ENCODE peak calls at places on chromosomes 1 and 21, in seven cellular contexts. One of them, this sample, is unnamed.

GRCh38 chr1:86155807-86156561 is 588 bp downstream of the COL24A1 start:
- DNase-seq in neural progenitor cell: peak; percentile 55
- DNase-seq in psoas muscle: peak; percentile 23
- DNase-seq in left ventricle myocardium inferior: peak; percentile 32
- DNase-seq in breast epithelium: no peak
- DNase-seq in astrocyte of the cerebellum: no peak
- DNase-seq in cardiac fibroblast: peak; percentile 66
- DNase-seq in this sample: peak; percentile 30

GRCh38 chr1:68213843-68214242 is 18.5 kb downstream of the WLS start:
- DNase-seq in neural progenitor cell: no peak
- DNase-seq in psoas muscle: peak; percentile 74
- DNase-seq in left ventricle myocardium inferior: peak; percentile 77
- DNase-seq in astrocyte of the cerebellum: no peak
- DNase-seq in breast epithelium: peak; percentile 78
- DNase-seq in cardiac fibroblast: peak; percentile 89
- DNase-seq in this sample: peak; percentile 59

GRCh38 chr1:103108525-103109150 is 316 bp upstream of the COL11A1 start:
- DNase-seq in left ventricle myocardium inferior: no peak
- DNase-seq in astrocyte of the cerebellum: peak; percentile 35
- DNase-seq in breast epithelium: no peak
- DNase-seq in psoas muscle: peak; percentile 17
- DNase-seq in neural progenitor cell: peak; percentile 95
- DNase-seq in cardiac fibroblast: peak; percentile 14
- DNase-seq in this sample: no peak

GRCh38 chr21:42687796-42688195 is 34.4 kb downstream of the PDE9A start:
- DNase-seq in astrocyte of the cerebellum: no peak
- DNase-seq in psoas muscle: no peak
- DNase-seq in neural progenitor cell: no peak
- DNase-seq in breast epithelium: no peak
- DNase-seq in left ventricle myocardium inferior: no peak
- DNase-seq in cardiac fibroblast: no peak
- DNase-seq in this sample: no peak

GRCh38 chr1:59539961-59540681 is 243.2 kb downstream of the FGGY start:
- DNase-seq in cardiac fibroblast: no peak
- DNase-seq in breast epithelium: no peak
- DNase-seq in astrocyte of the cerebellum: no peak
- DNase-seq in psoas muscle: no peak
- DNase-seq in neural progenitor cell: no peak
- DNase-seq in left ventricle myocardium inferior: no peak
- DNase-seq in this sample: no peak

GRCh38 chr1:41155105-41155504 is 87.0 kb downstream of the SCMH1 start:
- DNase-seq in astrocyte of the cerebellum: no peak
- DNase-seq in breast epithelium: no peak
- DNase-seq in psoas muscle: no peak
- DNase-seq in left ventricle myocardium inferior: no peak
- DNase-seq in neural progenitor cell: no peak
- DNase-seq in cardiac fibroblast: no peak
- DNase-seq in this sample: no peak

GRCh38 chr1:169949139-169949538 is 55.4 kb upstream of the SCYL3 start:
- DNase-seq in cardiac fibroblast: peak; percentile 25
- DNase-seq in left ventricle myocardium inferior: no peak
- DNase-seq in breast epithelium: no peak
- DNase-seq in psoas muscle: no peak
- DNase-seq in astrocyte of the cerebellum: peak; percentile 26
- DNase-seq in neural progenitor cell: no peak
- DNase-seq in this sample: no peak

GRCh38 chr1:248821641-248822040 is 4.1 kb downstream of the SH3BP5L start:
- DNase-seq in psoas muscle: no peak
- DNase-seq in neural progenitor cell: no peak
- DNase-seq in astrocyte of the cerebellum: no peak
- DNase-seq in left ventricle myocardium inferior: no peak
- DNase-seq in breast epithelium: peak; percentile 5
- DNase-seq in cardiac fibroblast: no peak
- DNase-seq in this sample: no peak

GRCh38 chr1:78911956-78912880 is 94.3 kb downstream of the ADGRL4 start:
- DNase-seq in left ventricle myocardium inferior: no peak
- DNase-seq in neural progenitor cell: no peak
- DNase-seq in breast epithelium: no peak
- DNase-seq in psoas muscle: no peak
- DNase-seq in cardiac fibroblast: peak; percentile 12
- DNase-seq in astrocyte of the cerebellum: no peak
- DNase-seq in this sample: no peak

GRCh38 chr1:55506686-55507577 is 291.8 kb upstream of the USP24 start:
- DNase-seq in cardiac fibroblast: peak; percentile 23
- DNase-seq in psoas muscle: no peak
- DNase-seq in left ventricle myocardium inferior: no peak
- DNase-seq in breast epithelium: no peak
- DNase-seq in astrocyte of the cerebellum: no peak
- DNase-seq in neural progenitor cell: no peak
- DNase-seq in this sample: no peak

GRCh38 chr1:212256404-212256803 is 28.8 kb upstream of the PPP2R5A start:
- DNase-seq in breast epithelium: no peak
- DNase-seq in neural progenitor cell: no peak
- DNase-seq in astrocyte of the cerebellum: no peak
- DNase-seq in psoas muscle: no peak
- DNase-seq in cardiac fibroblast: no peak
- DNase-seq in left ventricle myocardium inferior: no peak
- DNase-seq in this sample: no peak

GRCh38 chr1:91884459-91885290 is 1.3 kb downstream of the TGFBR3 start:
- DNase-seq in cardiac fibroblast: no peak
- DNase-seq in astrocyte of the cerebellum: no peak
- DNase-seq in psoas muscle: peak; percentile 27
- DNase-seq in breast epithelium: no peak
- DNase-seq in left ventricle myocardium inferior: peak; percentile 39
- DNase-seq in neural progenitor cell: peak; percentile 59
- DNase-seq in this sample: no peak

GRCh38 chr1:41655632-41656031 is 171.1 kb upstream of the EDN2 start:
- DNase-seq in left ventricle myocardium inferior: no peak
- DNase-seq in breast epithelium: no peak
- DNase-seq in cardiac fibroblast: no peak
- DNase-seq in psoas muscle: no peak
- DNase-seq in astrocyte of the cerebellum: no peak
- DNase-seq in neural progenitor cell: no peak
- DNase-seq in this sample: no peak

GRCh38 chr1:160748877-160749269 is 9.8 kb downstream of the SLAMF7 start:
- DNase-seq in cardiac fibroblast: peak; percentile 32
- DNase-seq in neural progenitor cell: no peak
- DNase-seq in psoas muscle: no peak
- DNase-seq in breast epithelium: no peak
- DNase-seq in astrocyte of the cerebellum: no peak
- DNase-seq in left ventricle myocardium inferior: no peak
- DNase-seq in this sample: no peak

GRCh38 chr1:117339866-117340357 is 27.3 kb upstream of the MAN1A2 start:
- DNase-seq in cardiac fibroblast: peak; percentile 70
- DNase-seq in astrocyte of the cerebellum: no peak
- DNase-seq in psoas muscle: no peak
- DNase-seq in left ventricle myocardium inferior: no peak
- DNase-seq in breast epithelium: peak; percentile 38
- DNase-seq in neural progenitor cell: no peak
- DNase-seq in this sample: no peak

GRCh38 chr1:172135076-172135672 is 285.3 kb upstream of the C1orf105 start:
- DNase-seq in astrocyte of the cerebellum: no peak
- DNase-seq in left ventricle myocardium inferior: no peak
- DNase-seq in cardiac fibroblast: no peak
- DNase-seq in psoas muscle: no peak
- DNase-seq in breast epithelium: no peak
- DNase-seq in neural progenitor cell: peak; percentile 31
- DNase-seq in this sample: no peak

GRCh38 chr1:168081373-168082007 is 55.2 kb downstream of the GPR161 start:
- DNase-seq in neural progenitor cell: no peak
- DNase-seq in astrocyte of the cerebellum: no peak
- DNase-seq in cardiac fibroblast: peak; percentile 87
- DNase-seq in psoas muscle: no peak
- DNase-seq in left ventricle myocardium inferior: no peak
- DNase-seq in breast epithelium: no peak
- DNase-seq in this sample: no peak

GRCh38 chr1:3350441-3351261 is 103.8 kb upstream of the ARHGEF16 start:
- DNase-seq in astrocyte of the cerebellum: no peak
- DNase-seq in breast epithelium: no peak
- DNase-seq in left ventricle myocardium inferior: peak; percentile 75
- DNase-seq in psoas muscle: peak; percentile 42
- DNase-seq in cardiac fibroblast: peak; percentile 13
- DNase-seq in neural progenitor cell: peak; percentile 45
- DNase-seq in this sample: no peak

GRCh38 chr1:115330480-115331013 is 7.5 kb downstream of the NGF start:
- DNase-seq in astrocyte of the cerebellum: peak; percentile 70
- DNase-seq in psoas muscle: no peak
- DNase-seq in neural progenitor cell: no peak
- DNase-seq in left ventricle myocardium inferior: no peak
- DNase-seq in breast epithelium: no peak
- DNase-seq in cardiac fibroblast: peak; percentile 73
- DNase-seq in this sample: no peak

GRCh38 chr1:162977944-162978568 is 91.1 kb upstream of the RGS4 start:
- DNase-seq in breast epithelium: no peak
- DNase-seq in cardiac fibroblast: no peak
- DNase-seq in psoas muscle: no peak
- DNase-seq in astrocyte of the cerebellum: no peak
- DNase-seq in left ventricle myocardium inferior: no peak
- DNase-seq in neural progenitor cell: no peak
- DNase-seq in this sample: no peak

GRCh38 chr1:70042090-70042716 is 163.2 kb downstream of the LRRC40 start:
- DNase-seq in left ventricle myocardium inferior: no peak
- DNase-seq in neural progenitor cell: no peak
- DNase-seq in astrocyte of the cerebellum: no peak
- DNase-seq in cardiac fibroblast: peak; percentile 40
- DNase-seq in breast epithelium: no peak
- DNase-seq in psoas muscle: no peak
- DNase-seq in this sample: no peak

GRCh38 chr1:153928245-153928644 is 5.5 kb upstream of the GATAD2B start:
- DNase-seq in cardiac fibroblast: no peak
- DNase-seq in breast epithelium: no peak
- DNase-seq in psoas muscle: no peak
- DNase-seq in left ventricle myocardium inferior: no peak
- DNase-seq in neural progenitor cell: no peak
- DNase-seq in astrocyte of the cerebellum: no peak
- DNase-seq in this sample: no peak

GRCh38 chr1:205486258-205486657 is 18.2 kb upstream of the CDK18 start:
- DNase-seq in psoas muscle: no peak
- DNase-seq in cardiac fibroblast: no peak
- DNase-seq in neural progenitor cell: no peak
- DNase-seq in breast epithelium: no peak
- DNase-seq in left ventricle myocardium inferior: no peak
- DNase-seq in astrocyte of the cerebellum: no peak
- DNase-seq in this sample: no peak

GRCh38 chr1:227899820-227900449 is 47.8 kb downstream of the WNT9A start:
- DNase-seq in neural progenitor cell: no peak
- DNase-seq in left ventricle myocardium inferior: peak; percentile 11
- DNase-seq in breast epithelium: no peak
- DNase-seq in cardiac fibroblast: no peak
- DNase-seq in astrocyte of the cerebellum: no peak
- DNase-seq in psoas muscle: peak; percentile 4
- DNase-seq in this sample: no peak

GRCh38 chr1:154730251-154730650 is 122.3 kb upstream of the ADAR start:
- DNase-seq in psoas muscle: no peak
- DNase-seq in breast epithelium: no peak
- DNase-seq in left ventricle myocardium inferior: no peak
- DNase-seq in astrocyte of the cerebellum: no peak
- DNase-seq in cardiac fibroblast: peak; percentile 77
- DNase-seq in neural progenitor cell: no peak
- DNase-seq in this sample: no peak

GRCh38 chr1:9296850-9297249 is 4.2 kb downstream of the SPSB1 start:
- DNase-seq in cardiac fibroblast: no peak
- DNase-seq in psoas muscle: peak; percentile 63
- DNase-seq in breast epithelium: no peak
- DNase-seq in neural progenitor cell: no peak
- DNase-seq in astrocyte of the cerebellum: no peak
- DNase-seq in left ventricle myocardium inferior: no peak
- DNase-seq in this sample: no peak
- H3K4me3 ChIP-seq in cardiac fibroblast: no peak overlapping the region
- H3K4me3 ChIP-seq in psoas muscle: no peak overlapping the region
- H3K4me3 ChIP-seq in breast epithelium: no peak overlapping the region
- H3K4me3 ChIP-seq in neural progenitor cell: no peak overlapping the region
- H3K4me3 ChIP-seq in astrocyte of the cerebellum: no peak overlapping the region
- H3K4me3 ChIP-seq in left ventricle myocardium inferior: no peak overlapping the region
- H3K4me3 ChIP-seq in this sample: no peak overlapping the region

DNA sequence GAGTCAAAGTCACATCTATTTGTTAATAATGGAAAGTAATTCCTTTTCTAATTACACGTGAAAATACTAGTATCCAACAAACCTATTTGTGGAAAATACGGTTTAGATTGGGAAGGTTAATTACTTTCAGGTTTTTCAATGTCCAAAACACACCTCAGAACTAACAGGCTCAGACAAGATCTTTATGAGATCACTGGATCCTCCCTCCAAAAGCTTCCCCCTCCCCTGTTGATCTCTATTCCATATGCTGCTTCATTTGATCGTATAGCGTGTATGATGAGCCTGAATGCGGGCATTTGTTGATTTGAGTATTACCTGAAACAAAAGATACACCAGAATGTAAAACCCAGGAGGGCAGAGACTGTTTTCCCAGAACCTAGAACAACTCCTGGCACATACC is 26.5 kb downstream of the ERG start:
- DNase-seq in neural progenitor cell: no peak
- DNase-seq in breast epithelium: no peak
- DNase-seq in astrocyte of the cerebellum: no peak
- DNase-seq in cardiac fibroblast: no peak
- DNase-seq in psoas muscle: no peak
- DNase-seq in left ventricle myocardium inferior: no peak
- DNase-seq in this sample: no peak
- H3K4me3 ChIP-seq in neural progenitor cell: no peak overlapping the region
- H3K4me3 ChIP-seq in breast epithelium: no peak overlapping the region
- H3K4me3 ChIP-seq in astrocyte of the cerebellum: no peak overlapping the region
- H3K4me3 ChIP-seq in cardiac fibroblast: no peak overlapping the region
- H3K4me3 ChIP-seq in psoas muscle: no peak overlapping the region
- H3K4me3 ChIP-seq in left ventricle myocardium inferior: no peak overlapping the region
- H3K4me3 ChIP-seq in this sample: no peak overlapping the region

GRCh38 chr1:21149862-21150432 is 26.8 kb downstream of the EIF4G3 start:
- DNase-seq in neural progenitor cell: peak; percentile 22
- DNase-seq in breast epithelium: no peak
- DNase-seq in astrocyte of the cerebellum: peak; percentile 98
- DNase-seq in cardiac fibroblast: peak; percentile 87
- DNase-seq in psoas muscle: no peak
- DNase-seq in left ventricle myocardium inferior: no peak
- DNase-seq in this sample: no peak
- H3K4me3 ChIP-seq in neural progenitor cell: no peak overlapping the region
- H3K4me3 ChIP-seq in breast epithelium: no peak overlapping the region
- H3K4me3 ChIP-seq in astrocyte of the cerebellum: no peak overlapping the region
- H3K4me3 ChIP-seq in cardiac fibroblast: no peak overlapping the region
- H3K4me3 ChIP-seq in psoas muscle: no peak overlapping the region
- H3K4me3 ChIP-seq in left ventricle myocardium inferior: peak overlapping the region; percentile 27
- H3K4me3 ChIP-seq in this sample: no peak overlapping the region

GRCh38 chr1:218402771-218403110 is 57.6 kb downstream of the TGFB2 start:
- DNase-seq in astrocyte of the cerebellum: no peak
- DNase-seq in left ventricle myocardium inferior: no peak
- DNase-seq in cardiac fibroblast: no peak
- DNase-seq in neural progenitor cell: no peak
- DNase-seq in breast epithelium: no peak
- DNase-seq in psoas muscle: no peak
- DNase-seq in this sample: no peak

GRCh38 chr1:218400624-218401023 is 55.5 kb downstream of the TGFB2 start:
- DNase-seq in cardiac fibroblast: no peak
- DNase-seq in neural progenitor cell: no peak
- DNase-seq in astrocyte of the cerebellum: no peak
- DNase-seq in psoas muscle: no peak
- DNase-seq in left ventricle myocardium inferior: no peak
- DNase-seq in breast epithelium: no peak
- DNase-seq in this sample: no peak

GRCh38 chr1:218397752-218398339 is 52.7 kb downstream of the TGFB2 start:
- DNase-seq in breast epithelium: no peak
- DNase-seq in left ventricle myocardium inferior: no peak
- DNase-seq in cardiac fibroblast: peak; percentile 37
- DNase-seq in psoas muscle: no peak
- DNase-seq in astrocyte of the cerebellum: no peak
- DNase-seq in neural progenitor cell: no peak
- DNase-seq in this sample: no peak

GRCh38 chr1:218403300-218403699 is 58.2 kb downstream of the TGFB2 start:
- DNase-seq in breast epithelium: no peak
- DNase-seq in psoas muscle: no peak
- DNase-seq in astrocyte of the cerebellum: no peak
- DNase-seq in cardiac fibroblast: no peak
- DNase-seq in neural progenitor cell: no peak
- DNase-seq in left ventricle myocardium inferior: no peak
- DNase-seq in this sample: no peak

GRCh38 chr1:218401896-218402770 is 57.0 kb downstream of the TGFB2 start:
- DNase-seq in psoas muscle: no peak
- DNase-seq in cardiac fibroblast: no peak
- DNase-seq in left ventricle myocardium inferior: no peak
- DNase-seq in neural progenitor cell: no peak
- DNase-seq in breast epithelium: no peak
- DNase-seq in astrocyte of the cerebellum: no peak
- DNase-seq in this sample: no peak
- H3K4me3 ChIP-seq in psoas muscle: no peak overlapping the region
- H3K4me3 ChIP-seq in cardiac fibroblast: no peak overlapping the region
- H3K4me3 ChIP-seq in left ventricle myocardium inferior: no peak overlapping the region
- H3K4me3 ChIP-seq in neural progenitor cell: no peak overlapping the region
- H3K4me3 ChIP-seq in breast epithelium: no peak overlapping the region
- H3K4me3 ChIP-seq in astrocyte of the cerebellum: no peak overlapping the region
- H3K4me3 ChIP-seq in this sample: no peak overlapping the region